ENCODE peak calls at places on chromosome 1, in ten cellular contexts. One of them, this sample, is unnamed.

GRCh38 chr1:171809834-171810233 is 28.4 kb downstream of the METTL13 start:
- DNase-seq in EL: no peak
- DNase-seq in activated naive CD8-positive, alpha-beta T cell treated with anti-CD3 and anti-CD28 coated beads, Interleukin-2, amount 50 U/mL, for 24 hours: no peak
- DNase-seq in foreskin fibroblast: no peak
- DNase-seq in NCI-H524: no peak
- DNase-seq in A172: no peak
- DNase-seq in breast epithelium: no peak
- DNase-seq in stimulated activated CD4-positive, alpha-beta T cell treated with anti-CD3 and anti-CD28 coated beads, Interleukin-1b, Interleukin-23, amount 100 ng/mL, for 1 hour: no peak
- DNase-seq in DND-41: no peak
- DNase-seq in HTR-8/SVneo: no peak
- DNase-seq in this sample: no peak

GRCh38 chr1:184260382-184260781 is 126.4 kb upstream of the C1orf21 start:
- DNase-seq in EL: peak
- DNase-seq in activated naive CD8-positive, alpha-beta T cell treated with anti-CD3 and anti-CD28 coated beads, Interleukin-2, amount 50 U/mL, for 24 hours: no peak
- DNase-seq in foreskin fibroblast: peak
- DNase-seq in NCI-H524: no peak
- DNase-seq in A172: peak
- DNase-seq in breast epithelium: no peak
- DNase-seq in stimulated activated CD4-positive, alpha-beta T cell treated with anti-CD3 and anti-CD28 coated beads, Interleukin-1b, Interleukin-23, amount 100 ng/mL, for 1 hour: no peak
- DNase-seq in DND-41: no peak
- DNase-seq in HTR-8/SVneo: peak
- DNase-seq in this sample: peak

GRCh38 chr1:117648015-117648414 is 42.2 kb downstream of the TENT5C start:
- DNase-seq in EL: no peak
- DNase-seq in activated naive CD8-positive, alpha-beta T cell treated with anti-CD3 and anti-CD28 coated beads, Interleukin-2, amount 50 U/mL, for 24 hours: no peak
- DNase-seq in foreskin fibroblast: no peak
- DNase-seq in NCI-H524: no peak
- DNase-seq in A172: no peak
- DNase-seq in breast epithelium: no peak
- DNase-seq in stimulated activated CD4-positive, alpha-beta T cell treated with anti-CD3 and anti-CD28 coated beads, Interleukin-1b, Interleukin-23, amount 100 ng/mL, for 1 hour: no peak
- DNase-seq in DND-41: no peak
- DNase-seq in HTR-8/SVneo: no peak
- DNase-seq in this sample: no peak

GRCh38 chr1:172268237-172268636 is 152.2 kb upstream of the C1orf105 start:
- DNase-seq in EL: no peak
- DNase-seq in activated naive CD8-positive, alpha-beta T cell treated with anti-CD3 and anti-CD28 coated beads, Interleukin-2, amount 50 U/mL, for 24 hours: no peak
- DNase-seq in foreskin fibroblast: no peak
- DNase-seq in NCI-H524: no peak
- DNase-seq in A172: no peak
- DNase-seq in breast epithelium: no peak
- DNase-seq in stimulated activated CD4-positive, alpha-beta T cell treated with anti-CD3 and anti-CD28 coated beads, Interleukin-1b, Interleukin-23, amount 100 ng/mL, for 1 hour: no peak
- DNase-seq in DND-41: no peak
- DNase-seq in HTR-8/SVneo: no peak
- DNase-seq in this sample: no peak

GRCh38 chr1:217703326-217703725 is 72.2 kb downstream of the SPATA17 start:
- DNase-seq in EL: no peak
- DNase-seq in activated naive CD8-positive, alpha-beta T cell treated with anti-CD3 and anti-CD28 coated beads, Interleukin-2, amount 50 U/mL, for 24 hours: no peak
- DNase-seq in foreskin fibroblast: no peak
- DNase-seq in NCI-H524: no peak
- DNase-seq in A172: no peak
- DNase-seq in breast epithelium: no peak
- DNase-seq in stimulated activated CD4-positive, alpha-beta T cell treated with anti-CD3 and anti-CD28 coated beads, Interleukin-1b, Interleukin-23, amount 100 ng/mL, for 1 hour: no peak
- DNase-seq in DND-41: no peak
- DNase-seq in HTR-8/SVneo: no peak
- DNase-seq in this sample: no peak

GRCh38 chr1:175188936-175189335 is 3.6 kb downstream of the KIAA0040 start:
- DNase-seq in EL: no peak
- DNase-seq in activated naive CD8-positive, alpha-beta T cell treated with anti-CD3 and anti-CD28 coated beads, Interleukin-2, amount 50 U/mL, for 24 hours: peak
- DNase-seq in foreskin fibroblast: no peak
- DNase-seq in NCI-H524: no peak
- DNase-seq in A172: no peak
- DNase-seq in breast epithelium: no peak
- DNase-seq in stimulated activated CD4-positive, alpha-beta T cell treated with anti-CD3 and anti-CD28 coated beads, Interleukin-1b, Interleukin-23, amount 100 ng/mL, for 1 hour: peak
- DNase-seq in DND-41: peak
- DNase-seq in HTR-8/SVneo: no peak
- DNase-seq in this sample: no peak

GRCh38 chr1:56584910-56585528 is 5.7 kb upstream of the PLPP3 start:
- DNase-seq in EL: peak
- DNase-seq in activated naive CD8-positive, alpha-beta T cell treated with anti-CD3 and anti-CD28 coated beads, Interleukin-2, amount 50 U/mL, for 24 hours: no peak
- DNase-seq in foreskin fibroblast: peak
- DNase-seq in NCI-H524: no peak
- DNase-seq in A172: peak
- DNase-seq in breast epithelium: no peak
- DNase-seq in stimulated activated CD4-positive, alpha-beta T cell treated with anti-CD3 and anti-CD28 coated beads, Interleukin-1b, Interleukin-23, amount 100 ng/mL, for 1 hour: no peak
- DNase-seq in DND-41: peak
- DNase-seq in HTR-8/SVneo: peak
- DNase-seq in this sample: no peak

GRCh38 chr1:46489638-46490602 is at the start of gene DMBX1:
- DNase-seq in EL: peak
- DNase-seq in activated naive CD8-positive, alpha-beta T cell treated with anti-CD3 and anti-CD28 coated beads, Interleukin-2, amount 50 U/mL, for 24 hours: peak
- DNase-seq in foreskin fibroblast: no peak
- DNase-seq in NCI-H524: no peak
- DNase-seq in A172: peak
- DNase-seq in breast epithelium: no peak
- DNase-seq in stimulated activated CD4-positive, alpha-beta T cell treated with anti-CD3 and anti-CD28 coated beads, Interleukin-1b, Interleukin-23, amount 100 ng/mL, for 1 hour: no peak
- DNase-seq in DND-41: no peak
- DNase-seq in HTR-8/SVneo: peak
- DNase-seq in this sample: no peak

GRCh38 chr1:87024936-87025537 is 110.6 kb downstream of the HS2ST1 start:
- DNase-seq in EL: peak
- DNase-seq in activated naive CD8-positive, alpha-beta T cell treated with anti-CD3 and anti-CD28 coated beads, Interleukin-2, amount 50 U/mL, for 24 hours: no peak
- DNase-seq in foreskin fibroblast: peak
- DNase-seq in NCI-H524: peak
- DNase-seq in A172: peak
- DNase-seq in breast epithelium: no peak
- DNase-seq in stimulated activated CD4-positive, alpha-beta T cell treated with anti-CD3 and anti-CD28 coated beads, Interleukin-1b, Interleukin-23, amount 100 ng/mL, for 1 hour: no peak
- DNase-seq in DND-41: no peak
- DNase-seq in HTR-8/SVneo: peak
- DNase-seq in this sample: no peak

This sample was measured in BJ.